ENCODE peak calls at places on chromosomes 13 and 19, in seven cellular contexts. J, W, H, R, O, N and C are unnamed samples.
A peak's percentile ranks its signal among the peaks of the same experiment; 100 is the strongest.

GRCh38 chr13:39452834-39453233 is 150.2 kb downstream of the LHFPL6 start:
- DNase-seq in N (no peak), R (no peak), W (no peak), O (no peak), J (no peak), H (no peak), C (no peak)

GRCh38 chr19:6480843-6481415 is 658 bp downstream of the DENND1C start:
- DNase-seq in W (no peak), R (no peak), J (no peak), N (no peak), H (no peak), O (no peak), C (no peak)

GRCh38 chr19:55369651-55370304 is 485 bp downstream of the IL11 start:
- DNase-seq in R (no peak), O (peak; percentile 82), W (peak; percentile 42), N (no peak), H (peak; percentile 14), J (peak; percentile 95), C (no peak)

GRCh38 chr19:15303105-15303780 is 29.1 kb downstream of the BRD4 start:
- DNase-seq in W (no peak), O (no peak), J (peak; percentile 58), N (no peak), H (no peak), R (no peak), C (no peak)

GRCh38 chr19:40811478-40812341 is 12.7 kb downstream of the EGLN2 start:
- DNase-seq in W (no peak), J (no peak), R (no peak), O (peak; percentile 61), H (no peak), N (no peak), C (no peak)

GRCh38 chr13:30864352-30865130 is 41.5 kb upstream of the MEDAG start:
- DNase-seq in W (peak; percentile 89), N (peak; percentile 66), R (no peak), O (no peak), J (peak; percentile 89), H (no peak), C (no peak)

GRCh38 chr19:41192574-41193419 is at the start of gene CYP2S1:
- DNase-seq in J (peak; percentile 20), O (no peak), W (no peak), H (no peak), N (no peak), R (no peak), C (no peak)

GRCh38 chr13:72798817-72799216 is 16.9 kb downstream of the PIBF1 start:
- DNase-seq in O (no peak), H (no peak), R (no peak), W (no peak), J (no peak), N (no peak), C (no peak)

GRCh38 chr19:43674630-43674982 is 4.6 kb upstream of the PLAUR start:
- DNase-seq in J (peak; percentile 62), W (no peak), R (no peak), N (no peak), H (no peak), O (no peak), C (no peak)

GRCh38 chr13:101648766-101649489 is 196.5 kb downstream of the ITGBL1 start:
- DNase-seq in N (no peak), R (no peak), H (no peak), J (no peak), O (no peak), W (no peak), C (no peak)

GRCh38 chr19:35331551-35332214 is 2.7 kb downstream of the CD22 start:
- DNase-seq in O (no peak), R (no peak), N (no peak), J (no peak), W (no peak), H (no peak), C (no peak)

GRCh38 chr19:16655727-16656126 is 4.2 kb downstream of the SMIM7 start:
- DNase-seq in J (no peak), W (no peak), O (no peak), H (no peak), N (no peak), R (no peak), C (no peak)

GRCh38 chr19:54428323-54429175 is 13.3 kb downstream of the TTYH1 start:
- DNase-seq in J (no peak), R (no peak), N (no peak), W (no peak), O (peak; percentile 52), H (no peak), C (no peak)

GRCh38 chr13:95676100-95676774 is 702 bp upstream of the DNAJC3 start:
- DNase-seq in N (no peak), J (peak; percentile 63), O (peak; percentile 53), R (no peak), H (no peak), W (no peak), C (no peak)

GRCh38 chr19:42455621-42456081 is 12.9 kb upstream of the CXCL17 start:
- DNase-seq in N (no peak), O (no peak), J (no peak), W (no peak), R (no peak), H (no peak), C (no peak)

GRCh38 chr13:37621811-37622361 is 23.3 kb upstream of the POSTN start:
- DNase-seq in R (no peak), N (no peak), O (no peak), H (no peak), W (peak; percentile 80), J (peak; percentile 61), C (no peak)

GRCh38 chr19:43290568-43291359 is 21.4 kb upstream of the PSG9 start:
- DNase-seq in H (no peak), R (no peak), W (no peak), O (no peak), N (no peak), J (no peak), C (no peak)

GRCh38 chr19:10864538-10864899 is 6.8 kb upstream of the CARM1 start:
- DNase-seq in J (peak; percentile 87), W (peak; percentile 47), R (peak; percentile 88), N (peak; percentile 90), O (peak; percentile 93), H (peak; percentile 60), C (peak; percentile 71)

GRCh38 chr19:40403262-40403984 is 9.8 kb downstream of the PRX start:
- DNase-seq in W (peak; percentile 82), R (peak; percentile 93), H (peak; percentile 69), N (peak; percentile 92), O (peak; percentile 97), J (peak; percentile 91), C (peak; percentile 61)

GRCh38 chr13:20565120-20565736 is 1.7 kb upstream of the IFT88 start:
- DNase-seq in H (no peak), R (no peak), W (no peak), J (peak; percentile 20), N (no peak), O (no peak), C (no peak)

GRCh38 chr13:40476175-40476958 is 190.1 kb downstream of the FOXO1 start:
- DNase-seq in R (no peak), H (no peak), N (no peak), J (peak; percentile 46), O (no peak), W (no peak), C (no peak)

GRCh38 chr19:18415177-18415867 is 3.9 kb upstream of the SSBP4 start:
- DNase-seq in J (peak; percentile 88), W (no peak), R (no peak), O (peak; percentile 95), H (no peak), N (peak; percentile 89), C (peak; percentile 81)

GRCh38 chr13:100751826-100752225 is 77.2 kb upstream of the TMTC4 start:
- DNase-seq in H (no peak), N (no peak), O (no peak), R (no peak), W (no peak), J (no peak), C (peak; percentile 33)

DNA sequence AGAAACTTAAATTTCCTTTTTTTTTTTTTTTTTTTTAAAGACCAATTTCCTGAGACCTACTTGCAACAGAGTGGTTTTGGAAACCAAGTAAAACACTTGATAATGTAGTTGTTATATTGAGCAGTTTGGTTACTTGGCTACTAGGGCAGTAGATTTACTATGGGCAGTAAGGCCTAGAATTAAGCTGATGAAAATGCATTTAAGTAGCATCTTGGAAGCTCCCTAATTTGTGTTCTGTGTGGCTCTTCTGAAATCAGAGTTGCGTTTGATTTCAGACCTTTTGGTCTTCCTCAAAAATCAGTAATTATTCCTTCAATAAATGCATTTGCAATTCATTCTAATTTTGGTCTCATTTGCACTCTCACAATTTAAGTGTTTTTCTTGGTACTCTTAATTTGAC is 810 bp downstream of the GPR180 start:
- DNase-seq in R (no peak), H (no peak), O (no peak), J (no peak), W (no peak), N (no peak), C (no peak)
- H3K4me3 ChIP-seq in R (peak overlapping the region; percentile 95), H (peak overlapping the region; percentile 82), O (peak overlapping the region; percentile 88), J (peak overlapping the region; percentile 97), W (peak overlapping the region; percentile 89), N (peak overlapping the region; percentile 86), C (peak overlapping the region; percentile 81)

GRCh38 chr19:3133793-3134116 is 2.1 kb upstream of the GNA15 start:
- DNase-seq in J (no peak), O (no peak), R (no peak), N (no peak), H (no peak), W (no peak), C (no peak)
- H3K27ac ChIP-seq in J (no peak overlapping the region), O (no peak overlapping the region), R (peak overlapping the region; percentile 82), N (no peak overlapping the region), H (peak overlapping the region; percentile 65), W (no peak overlapping the region), C (peak overlapping the region; percentile 61)

GRCh38 chr13:51246411-51247298 is 24.5 kb downstream of the FAM124A start:
- DNase-seq in N (no peak), R (no peak), O (peak; percentile 76), H (no peak), J (no peak), W (no peak), C (peak; percentile 85)

GRCh38 chr13:51244637-51245405 is 22.6 kb downstream of the FAM124A start:
- DNase-seq in R (no peak), J (no peak), O (no peak), W (no peak), N (no peak), H (no peak), C (no peak)

GRCh38 chr13:51246005-51246404 is 23.8 kb downstream of the FAM124A start:
- DNase-seq in H (no peak), R (no peak), N (no peak), O (no peak), W (no peak), J (no peak), C (no peak)

GRCh38 chr13:51243832-51244231 is 21.6 kb downstream of the FAM124A start:
- DNase-seq in R (no peak), J (no peak), O (no peak), N (no peak), H (no peak), W (no peak), C (no peak)

GRCh38 chr13:51245583-51245982 is 23.4 kb downstream of the FAM124A start:
- DNase-seq in O (no peak), H (no peak), J (no peak), R (no peak), W (no peak), N (no peak), C (no peak)
- H3K4me3 ChIP-seq in O (no peak overlapping the region), H (no peak overlapping the region), J (no peak overlapping the region), R (no peak overlapping the region), W (no peak overlapping the region), N (no peak overlapping the region), C (no peak overlapping the region)

GRCh38 chr19:47679922-47680857 is 33.0 kb upstream of the EHD2 start:
- DNase-seq in O (peak; percentile 74), N (peak; percentile 66), J (no peak), H (no peak), W (no peak), R (no peak), C (no peak)
- H3K27ac ChIP-seq in O (no peak overlapping the region), N (no peak overlapping the region), J (no peak overlapping the region), H (no peak overlapping the region), W (no peak overlapping the region), R (no peak overlapping the region), C (no peak overlapping the region)

GRCh38 chr19:9362905-9363304 is at the start of gene ZNF177:
- DNase-seq in H (no peak), J (peak; percentile 19), R (no peak), N (no peak), O (peak; percentile 70), W (no peak), C (no peak)
- H3K4me3 ChIP-seq in H (no peak within 1 kb of the TSS), J (peak within 1 kb of the TSS; percentile 59), R (no peak within 1 kb of the TSS), N (no peak within 1 kb of the TSS), O (no peak within 1 kb of the TSS), W (peak within 1 kb of the TSS; percentile 62), C (peak within 1 kb of the TSS; percentile 8)